ENCODE peak calls at places on chromosomes 6 and 20, in six cellular contexts. One of them, this sample, is unnamed.

GRCh38 chr6:39335780-39336541 is 13.5 kb upstream of the KCNK16 start:
- DNase-seq in breast epithelium: no peak
- DNase-seq in GM13977: no peak
- DNase-seq in A549: no peak
- DNase-seq in progenitor cell of endocrine pancreas: no peak
- DNase-seq in uterus: no peak
- DNase-seq in this sample: no peak

GRCh38 chr6:150631283-150631981 is 31.7 kb downstream of the PLEKHG1 start:
- DNase-seq in breast epithelium: no peak
- DNase-seq in A549: no peak
- DNase-seq in GM13977: no peak
- DNase-seq in uterus: no peak
- DNase-seq in progenitor cell of endocrine pancreas: no peak
- DNase-seq in this sample: no peak

GRCh38 chr6:149043476-149044130 is 273.9 kb upstream of the TAB2 start:
- DNase-seq in breast epithelium: no peak
- DNase-seq in A549: peak
- DNase-seq in uterus: no peak
- DNase-seq in progenitor cell of endocrine pancreas: no peak
- DNase-seq in GM13977: no peak
- DNase-seq in this sample: no peak

GRCh38 chr6:139334791-139335446 is 39.5 kb downstream of the CITED2 start:
- DNase-seq in breast epithelium: no peak
- DNase-seq in GM13977: no peak
- DNase-seq in progenitor cell of endocrine pancreas: no peak
- DNase-seq in A549: no peak
- DNase-seq in uterus: no peak
- DNase-seq in this sample: no peak

GRCh38 chr20:37958856-37959255 is 55.9 kb downstream of the VSTM2L start:
- DNase-seq in uterus: no peak
- DNase-seq in breast epithelium: no peak
- DNase-seq in GM13977: no peak
- DNase-seq in progenitor cell of endocrine pancreas: no peak
- DNase-seq in A549: no peak
- DNase-seq in this sample: no peak

GRCh38 chr6:96394727-96395126 is 126.9 kb upstream of the UFL1 start:
- DNase-seq in progenitor cell of endocrine pancreas: no peak
- DNase-seq in GM13977: no peak
- DNase-seq in A549: no peak
- DNase-seq in uterus: no peak
- DNase-seq in breast epithelium: no peak
- DNase-seq in this sample: no peak

GRCh38 chr6:82870582-82871172 is 195.0 kb downstream of the UBE3D start:
- DNase-seq in uterus: no peak
- DNase-seq in A549: no peak
- DNase-seq in GM13977: no peak
- DNase-seq in breast epithelium: no peak
- DNase-seq in progenitor cell of endocrine pancreas: no peak
- DNase-seq in this sample: no peak

GRCh38 chr6:169158182-169158573 is 95.5 kb downstream of the THBS2 start:
- DNase-seq in breast epithelium: no peak
- DNase-seq in A549: no peak
- DNase-seq in GM13977: no peak
- DNase-seq in progenitor cell of endocrine pancreas: no peak
- DNase-seq in uterus: peak
- DNase-seq in this sample: peak

GRCh38 chr6:160831751-160832150 is 129.7 kb downstream of the PLG start:
- DNase-seq in progenitor cell of endocrine pancreas: no peak
- DNase-seq in breast epithelium: no peak
- DNase-seq in A549: no peak
- DNase-seq in uterus: no peak
- DNase-seq in GM13977: no peak
- DNase-seq in this sample: no peak

GRCh38 chr20:10109621-10110020 is 74.8 kb downstream of the ANKEF1 start:
- DNase-seq in uterus: no peak
- DNase-seq in GM13977: no peak
- DNase-seq in progenitor cell of endocrine pancreas: no peak
- DNase-seq in breast epithelium: no peak
- DNase-seq in A549: no peak
- DNase-seq in this sample: no peak

GRCh38 chr6:41426438-41426851 is 91.0 kb downstream of the NCR2 start:
- DNase-seq in GM13977: no peak
- DNase-seq in uterus: no peak
- DNase-seq in breast epithelium: no peak
- DNase-seq in A549: no peak
- DNase-seq in progenitor cell of endocrine pancreas: no peak
- DNase-seq in this sample: no peak

GRCh38 chr20:10603971-10604864 is 69.6 kb downstream of the JAG1 start:
- DNase-seq in uterus: peak
- DNase-seq in A549: peak
- DNase-seq in progenitor cell of endocrine pancreas: no peak
- DNase-seq in GM13977: no peak
- DNase-seq in breast epithelium: no peak
- DNase-seq in this sample: peak

GRCh38 chr6:73342174-73342573 is 11.9 kb downstream of the DPPA5 start:
- DNase-seq in breast epithelium: no peak
- DNase-seq in uterus: no peak
- DNase-seq in progenitor cell of endocrine pancreas: no peak
- DNase-seq in A549: no peak
- DNase-seq in GM13977: no peak
- DNase-seq in this sample: no peak

GRCh38 chr6:139003751-139004150 is 15.7 kb upstream of the REPS1 start:
- DNase-seq in breast epithelium: no peak
- DNase-seq in GM13977: no peak
- DNase-seq in A549: no peak
- DNase-seq in uterus: no peak
- DNase-seq in progenitor cell of endocrine pancreas: no peak
- DNase-seq in this sample: no peak

GRCh38 chr6:98366406-98366805 is 468.0 kb upstream of the POU3F2 start:
- DNase-seq in breast epithelium: no peak
- DNase-seq in A549: no peak
- DNase-seq in GM13977: no peak
- DNase-seq in progenitor cell of endocrine pancreas: no peak
- DNase-seq in uterus: no peak
- DNase-seq in this sample: no peak

GRCh38 chr6:67933278-67933677 is 701.8 kb upstream of the ADGRB3 start:
- DNase-seq in progenitor cell of endocrine pancreas: no peak
- DNase-seq in breast epithelium: no peak
- DNase-seq in GM13977: no peak
- DNase-seq in A549: no peak
- DNase-seq in uterus: no peak
- DNase-seq in this sample: no peak

GRCh38 chr6:2518029-2518428 is 232.7 kb downstream of the MYLK4 start:
- DNase-seq in GM13977: no peak
- DNase-seq in uterus: no peak
- DNase-seq in A549: no peak
- DNase-seq in progenitor cell of endocrine pancreas: no peak
- DNase-seq in breast epithelium: no peak
- DNase-seq in this sample: no peak

GRCh38 chr6:134806151-134806550 is 143.8 kb downstream of the ALDH8A1 start:
- DNase-seq in A549: no peak
- DNase-seq in progenitor cell of endocrine pancreas: no peak
- DNase-seq in GM13977: no peak
- DNase-seq in uterus: no peak
- DNase-seq in breast epithelium: no peak
- DNase-seq in this sample: no peak

GRCh38 chr6:121639041-121639440 is 203.6 kb downstream of the GJA1 start:
- DNase-seq in progenitor cell of endocrine pancreas: no peak
- DNase-seq in uterus: no peak
- DNase-seq in GM13977: no peak
- DNase-seq in A549: no peak
- DNase-seq in breast epithelium: no peak
- DNase-seq in this sample: no peak

GRCh38 chr20:63059684-63060056 is 52.9 kb upstream of the BHLHE23 start:
- DNase-seq in GM13977: no peak
- DNase-seq in uterus: no peak
- DNase-seq in progenitor cell of endocrine pancreas: no peak
- DNase-seq in A549: no peak
- DNase-seq in breast epithelium: peak
- DNase-seq in this sample: peak

GRCh38 chr6:71294121-71294523 is 5.5 kb downstream of the OGFRL1 start:
- DNase-seq in progenitor cell of endocrine pancreas: no peak
- DNase-seq in GM13977: no peak
- DNase-seq in A549: no peak
- DNase-seq in breast epithelium: no peak
- DNase-seq in uterus: no peak
- DNase-seq in this sample: no peak

GRCh38 chr20:62733891-62734290 is 25.3 kb downstream of the NTSR1 start:
- DNase-seq in uterus: no peak
- DNase-seq in A549: no peak
- DNase-seq in progenitor cell of endocrine pancreas: no peak
- DNase-seq in breast epithelium: peak
- DNase-seq in GM13977: no peak
- DNase-seq in this sample: no peak

GRCh38 chr6:126033696-126034095 is 47.4 kb downstream of the TRMT11 start:
- DNase-seq in breast epithelium: no peak
- DNase-seq in A549: peak
- DNase-seq in progenitor cell of endocrine pancreas: no peak
- DNase-seq in uterus: peak
- DNase-seq in GM13977: peak
- DNase-seq in this sample: peak

GRCh38 chr6:73955800-73956199 is 259.8 kb downstream of the CD109 start:
- DNase-seq in progenitor cell of endocrine pancreas: no peak
- DNase-seq in breast epithelium: no peak
- DNase-seq in GM13977: no peak
- DNase-seq in A549: no peak
- DNase-seq in uterus: no peak
- DNase-seq in this sample: no peak

GRCh38 chr6:136784910-136785746 is 7.1 kb downstream of the MAP3K5 start:
- DNase-seq in progenitor cell of endocrine pancreas: no peak
- DNase-seq in breast epithelium: no peak
- DNase-seq in uterus: no peak
- DNase-seq in A549: no peak
- DNase-seq in GM13977: no peak
- DNase-seq in this sample: peak

GRCh38 chr6:110093981-110094380 is 85.5 kb downstream of the WASF1 start:
- DNase-seq in breast epithelium: no peak
- DNase-seq in GM13977: no peak
- DNase-seq in uterus: no peak
- DNase-seq in A549: no peak
- DNase-seq in progenitor cell of endocrine pancreas: no peak
- DNase-seq in this sample: no peak

GRCh38 chr6:76435174-76435573 is 362.7 kb upstream of the IMPG1 start:
- DNase-seq in progenitor cell of endocrine pancreas: no peak
- DNase-seq in GM13977: no peak
- DNase-seq in A549: no peak
- DNase-seq in breast epithelium: no peak
- DNase-seq in uterus: no peak
- DNase-seq in this sample: no peak

DNA sequence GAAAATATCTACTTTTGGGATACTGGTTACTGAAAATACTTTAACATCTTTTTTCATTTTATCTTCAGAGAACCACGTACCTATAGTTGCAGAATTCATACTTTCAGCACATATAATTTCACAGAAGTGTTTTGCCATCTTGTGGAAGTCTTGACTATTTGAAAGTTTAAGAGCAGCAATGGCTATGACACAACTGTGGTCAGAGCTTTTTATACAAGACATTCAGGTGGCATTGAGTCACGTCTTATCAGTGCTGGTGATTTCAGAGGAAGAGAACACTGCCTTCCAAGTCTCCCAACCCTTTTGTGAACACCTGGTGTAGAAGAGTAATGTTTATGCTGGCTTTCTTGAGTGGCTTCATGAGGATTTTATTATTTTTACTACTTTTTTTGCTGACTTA is 171.6 kb downstream of the ARID1B start:
- DNase-seq in GM13977: no peak
- DNase-seq in progenitor cell of endocrine pancreas: no peak
- DNase-seq in uterus: no peak
- DNase-seq in breast epithelium: no peak
- DNase-seq in A549: no peak
- DNase-seq in this sample: no peak
- TF ChIP-seq CTCF in GM13977: no peak
- TF ChIP-seq CTCF in progenitor cell of endocrine pancreas: no peak
- TF ChIP-seq CTCF in uterus: no peak
- TF ChIP-seq CTCF in breast epithelium: no peak
- TF ChIP-seq CTCF in A549: no peak
- TF ChIP-seq CTCF in this sample: no peak

GRCh38 chr6:90497411-90497810 is 89.5 kb downstream of the MAP3K7 start:
- DNase-seq in breast epithelium: no peak
- DNase-seq in progenitor cell of endocrine pancreas: no peak
- DNase-seq in uterus: no peak
- DNase-seq in GM13977: no peak
- DNase-seq in A549: no peak
- DNase-seq in this sample: no peak
- TF ChIP-seq CTCF in breast epithelium: no peak
- TF ChIP-seq CTCF in progenitor cell of endocrine pancreas: no peak
- TF ChIP-seq CTCF in uterus: no peak
- TF ChIP-seq CTCF in GM13977: no peak
- TF ChIP-seq CTCF in A549: no peak
- TF ChIP-seq CTCF in this sample: no peak

DNA sequence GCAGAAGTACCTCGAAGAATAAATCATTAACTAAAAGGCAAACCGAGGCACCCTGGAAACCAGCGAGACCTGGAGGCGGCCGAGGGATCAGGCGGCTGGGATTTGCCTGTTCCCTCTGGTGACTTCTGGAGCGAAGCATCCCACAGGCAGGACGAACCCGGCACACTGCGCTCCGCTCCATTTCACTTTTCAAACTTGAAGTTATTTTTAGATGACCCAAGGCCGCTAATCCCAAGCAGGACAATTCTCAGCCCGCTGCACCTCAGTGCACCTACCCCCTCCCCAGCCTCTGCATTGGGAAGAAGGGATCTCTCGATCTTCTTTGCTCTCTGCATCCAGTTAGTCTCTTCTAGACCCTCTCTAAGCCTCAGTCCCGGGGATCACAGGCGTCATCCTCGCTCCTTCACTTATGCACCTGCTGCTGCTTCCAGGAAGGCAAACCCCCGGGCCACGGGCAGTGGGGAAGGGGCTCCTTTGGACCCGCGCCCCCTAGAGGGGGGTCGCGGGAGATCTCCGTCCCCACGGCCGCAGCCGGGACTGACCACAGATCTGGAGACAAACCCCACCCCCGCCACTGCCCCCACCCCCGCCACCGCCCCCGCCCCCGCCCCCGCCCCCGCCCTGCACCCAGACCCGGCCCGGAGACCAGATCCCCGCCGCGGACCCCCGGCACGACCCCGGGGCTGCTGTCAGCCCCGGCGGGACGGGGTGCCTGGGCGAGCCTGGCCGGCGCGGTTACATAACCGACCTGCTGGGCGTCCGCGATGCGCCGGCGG is 636 bp downstream of the RCAN2 start:
- DNase-seq in GM13977: peak
- DNase-seq in progenitor cell of endocrine pancreas: peak
- DNase-seq in breast epithelium: no peak
- DNase-seq in A549: no peak
- DNase-seq in uterus: peak
- DNase-seq in this sample: peak
- TF ChIP-seq CTCF in GM13977: peak
- TF ChIP-seq CTCF in progenitor cell of endocrine pancreas: peak
- TF ChIP-seq CTCF in breast epithelium: no peak
- TF ChIP-seq CTCF in A549: no peak
- TF ChIP-seq CTCF in uterus: peak
- TF ChIP-seq CTCF in this sample: no peak

DNA sequence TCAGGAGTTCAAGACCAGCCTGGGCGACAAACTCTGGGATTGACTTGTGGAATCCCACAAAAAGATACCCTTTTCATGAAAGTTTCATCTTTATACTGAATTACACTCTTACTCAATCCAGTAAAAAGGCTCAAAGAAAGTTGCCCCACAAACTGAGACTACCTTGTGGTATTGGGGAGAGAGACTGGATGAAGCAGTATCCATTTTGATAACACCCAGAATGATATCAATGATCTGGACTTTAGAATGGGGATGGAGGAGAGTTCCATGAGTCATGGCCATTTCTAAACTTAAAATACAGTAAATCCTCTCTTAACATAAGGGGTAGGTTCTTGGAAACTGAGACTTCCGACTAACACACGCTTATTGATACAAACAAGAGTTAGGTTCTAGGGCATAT is 4.7 kb downstream of the STAU1 start:
- DNase-seq in GM13977: no peak
- DNase-seq in uterus: no peak
- DNase-seq in progenitor cell of endocrine pancreas: no peak
- DNase-seq in A549: no peak
- DNase-seq in breast epithelium: no peak
- DNase-seq in this sample: no peak
- TF ChIP-seq CTCF in GM13977: no peak
- TF ChIP-seq CTCF in uterus: no peak
- TF ChIP-seq CTCF in progenitor cell of endocrine pancreas: no peak
- TF ChIP-seq CTCF in A549: no peak
- TF ChIP-seq CTCF in breast epithelium: no peak
- TF ChIP-seq CTCF in this sample: no peak